ENCODE peak calls at places on chromosomes 12 and 14, in ten cellular contexts. R, X, L, C, V, B, M, P, U and E are unnamed samples.

GRCh38 chr12:14408208-14408607 is 42.7 kb downstream of the ATF7IP start:
- DNase-seq in B (no peak), L (no peak), C (peak), X (no peak), V (no peak), U (no peak), R (peak), M (no peak), P (no peak), E (no peak)

GRCh38 chr12:5244513-5244972 is 187.4 kb upstream of the NTF3 start:
- DNase-seq in P (no peak), V (no peak), X (no peak), U (no peak), R (no peak), C (no peak), B (no peak), L (no peak), M (no peak), E (no peak)

GRCh38 chr12:124543052-124543590 is 24.3 kb downstream of the NCOR2 start:
- DNase-seq in L (no peak), U (peak), C (no peak), X (no peak), B (no peak), P (no peak), V (no peak), M (peak), R (no peak), E (peak)

GRCh38 chr14:75013290-75013689 is 10.6 kb downstream of the EIF2B2 start:
- DNase-seq in L (no peak), U (no peak), B (no peak), M (no peak), X (no peak), C (no peak), R (no peak), P (peak), V (no peak), E (no peak)

GRCh38 chr12:68121143-68121542 is 38.4 kb downstream of the IFNG start:
- DNase-seq in V (no peak), U (peak), R (no peak), P (no peak), X (no peak), C (no peak), B (no peak), M (no peak), L (no peak), E (no peak)

GRCh38 chr14:75604979-75605825 is 26.8 kb downstream of the FLVCR2 start:
- DNase-seq in L (peak), M (no peak), U (no peak), P (no peak), B (no peak), C (peak), V (no peak), X (peak), R (peak), E (no peak)

GRCh38 chr12:106138279-106138645 is 492 bp downstream of the NUAK1 start:
- DNase-seq in B (no peak), C (no peak), L (no peak), V (no peak), U (no peak), X (no peak), M (no peak), P (no peak), R (no peak), E (no peak)

GRCh38 chr12:54017845-54018607 is 9.2 kb downstream of the HOXC8 start:
- DNase-seq in C (peak), R (peak), L (no peak), X (no peak), B (peak), V (peak), P (peak), U (peak), M (peak), E (peak)

GRCh38 chr14:54570651-54571415 is 3.9 kb downstream of the SAMD4A start:
- DNase-seq in P (no peak), R (peak), C (peak), L (peak), B (no peak), U (no peak), V (no peak), M (no peak), X (peak), E (no peak)

GRCh38 chr12:115599251-115599811 is 678.2 kb downstream of the MED13L start:
- DNase-seq in U (no peak), R (no peak), X (no peak), L (no peak), M (no peak), V (no peak), B (no peak), C (peak), P (no peak), E (peak)

GRCh38 chr12:13559318-13559978 is 362.9 kb downstream of the EMP1 start:
- DNase-seq in P (no peak), U (no peak), R (no peak), C (no peak), V (no peak), M (peak), X (no peak), L (no peak), B (no peak), E (no peak)